ENCODE peak calls at places on chromosomes 2 and 18, in four cellular contexts. One of them, this sample, is unnamed.

GRCh38 chr2:128402921-128403670 is 84.4 kb upstream of the HS6ST1 start:
- DNase-seq in HepG2: no peak
- DNase-seq in GM12878: no peak
- DNase-seq in K562: no peak
- DNase-seq in this sample: no peak

GRCh38 chr2:231357931-231358330 is 37.6 kb upstream of the B3GNT7 start:
- DNase-seq in HepG2: no peak
- DNase-seq in GM12878: no peak
- DNase-seq in K562: peak
- DNase-seq in this sample: no peak

GRCh38 chr2:222448806-222449205 is 24.5 kb downstream of the SGPP2 start:
- DNase-seq in HepG2: no peak
- DNase-seq in GM12878: no peak
- DNase-seq in K562: no peak
- DNase-seq in this sample: no peak

GRCh38 chr2:60516383-60516811 is 37.1 kb downstream of the BCL11A start:
- DNase-seq in HepG2: no peak
- DNase-seq in GM12878: no peak
- DNase-seq in K562: no peak
- DNase-seq in this sample: peak

GRCh38 chr2:102848366-102848839 is 86.6 kb downstream of the TMEM182 start:
- DNase-seq in HepG2: peak
- DNase-seq in GM12878: no peak
- DNase-seq in K562: peak
- DNase-seq in this sample: peak

GRCh38 chr18:26495267-26495666 is 53.1 kb downstream of the KCTD1 start:
- DNase-seq in HepG2: no peak
- DNase-seq in GM12878: no peak
- DNase-seq in K562: no peak
- DNase-seq in this sample: no peak

GRCh38 chr2:142989276-142990204 is 112.1 kb downstream of the KYNU start:
- DNase-seq in HepG2: peak
- DNase-seq in GM12878: no peak
- DNase-seq in K562: no peak
- DNase-seq in this sample: peak

GRCh38 chr2:7452110-7452851 is 535.1 kb downstream of the RNF144A start:
- DNase-seq in HepG2: no peak
- DNase-seq in GM12878: no peak
- DNase-seq in K562: no peak
- DNase-seq in this sample: no peak

GRCh38 chr2:69615969-69616368 is 27.6 kb downstream of the AAK1 start:
- DNase-seq in HepG2: no peak
- DNase-seq in GM12878: no peak
- DNase-seq in K562: no peak
- DNase-seq in this sample: no peak

GRCh38 chr2:53234548-53234903 is 533.1 kb upstream of the CHAC2 start:
- DNase-seq in HepG2: no peak
- DNase-seq in GM12878: no peak
- DNase-seq in K562: no peak
- DNase-seq in this sample: no peak

GRCh38 chr2:20514596-20515269 is 67.9 kb downstream of the RHOB start:
- DNase-seq in HepG2: no peak
- DNase-seq in GM12878: no peak
- DNase-seq in K562: no peak
- DNase-seq in this sample: no peak

GRCh38 chr18:29164020-29164706 is 987.2 kb upstream of the CDH2 start:
- DNase-seq in HepG2: peak
- DNase-seq in GM12878: no peak
- DNase-seq in K562: no peak
- DNase-seq in this sample: peak

GRCh38 chr2:237980751-237981150 is 13.9 kb downstream of the UBE2F start:
- DNase-seq in HepG2: no peak
- DNase-seq in GM12878: no peak
- DNase-seq in K562: no peak
- DNase-seq in this sample: no peak

GRCh38 chr2:169853041-169853668 is 25.9 kb downstream of the UBR3 start:
- DNase-seq in HepG2: no peak
- DNase-seq in GM12878: no peak
- DNase-seq in K562: no peak
- DNase-seq in this sample: no peak

GRCh38 chr2:44351088-44351487 is 10.2 kb downstream of the PREPL start:
- DNase-seq in HepG2: no peak
- DNase-seq in GM12878: no peak
- DNase-seq in K562: no peak
- DNase-seq in this sample: no peak

GRCh38 chr18:58263055-58263732 is 219.2 kb downstream of the NEDD4L start:
- DNase-seq in HepG2: no peak
- DNase-seq in GM12878: no peak
- DNase-seq in K562: no peak
- DNase-seq in this sample: no peak
- TF ChIP-seq EP300 in HepG2: no peak
- TF ChIP-seq EP300 in GM12878: no peak
- TF ChIP-seq EP300 in K562: no peak
- TF ChIP-seq EP300 in this sample: no peak

GRCh38 chr2:159744363-159744762 is 32.1 kb downstream of the MARCHF7 start:
- DNase-seq in HepG2: no peak
- DNase-seq in GM12878: no peak
- DNase-seq in K562: no peak
- DNase-seq in this sample: no peak
- TF ChIP-seq MYC in HepG2: no peak
- TF ChIP-seq MYC in GM12878: no peak
- TF ChIP-seq MYC in K562: no peak
- TF ChIP-seq MYC in this sample: no peak

GRCh38 chr18:55780591-55781071 is 192.6 kb upstream of the TCF4 start:
- DNase-seq in HepG2: no peak
- DNase-seq in GM12878: no peak
- DNase-seq in K562: no peak
- DNase-seq in this sample: no peak

GRCh38 chr18:55781481-55781957 is 193.5 kb upstream of the TCF4 start:
- DNase-seq in HepG2: no peak
- DNase-seq in GM12878: no peak
- DNase-seq in K562: peak
- DNase-seq in this sample: peak

GRCh38 chr18:55779461-55779710 is 191.4 kb upstream of the TCF4 start:
- DNase-seq in HepG2: no peak
- DNase-seq in GM12878: no peak
- DNase-seq in K562: no peak
- DNase-seq in this sample: no peak

GRCh38 chr18:55778731-55779460 is 190.9 kb upstream of the TCF4 start:
- DNase-seq in HepG2: no peak
- DNase-seq in GM12878: no peak
- DNase-seq in K562: no peak
- DNase-seq in this sample: no peak

DNA sequence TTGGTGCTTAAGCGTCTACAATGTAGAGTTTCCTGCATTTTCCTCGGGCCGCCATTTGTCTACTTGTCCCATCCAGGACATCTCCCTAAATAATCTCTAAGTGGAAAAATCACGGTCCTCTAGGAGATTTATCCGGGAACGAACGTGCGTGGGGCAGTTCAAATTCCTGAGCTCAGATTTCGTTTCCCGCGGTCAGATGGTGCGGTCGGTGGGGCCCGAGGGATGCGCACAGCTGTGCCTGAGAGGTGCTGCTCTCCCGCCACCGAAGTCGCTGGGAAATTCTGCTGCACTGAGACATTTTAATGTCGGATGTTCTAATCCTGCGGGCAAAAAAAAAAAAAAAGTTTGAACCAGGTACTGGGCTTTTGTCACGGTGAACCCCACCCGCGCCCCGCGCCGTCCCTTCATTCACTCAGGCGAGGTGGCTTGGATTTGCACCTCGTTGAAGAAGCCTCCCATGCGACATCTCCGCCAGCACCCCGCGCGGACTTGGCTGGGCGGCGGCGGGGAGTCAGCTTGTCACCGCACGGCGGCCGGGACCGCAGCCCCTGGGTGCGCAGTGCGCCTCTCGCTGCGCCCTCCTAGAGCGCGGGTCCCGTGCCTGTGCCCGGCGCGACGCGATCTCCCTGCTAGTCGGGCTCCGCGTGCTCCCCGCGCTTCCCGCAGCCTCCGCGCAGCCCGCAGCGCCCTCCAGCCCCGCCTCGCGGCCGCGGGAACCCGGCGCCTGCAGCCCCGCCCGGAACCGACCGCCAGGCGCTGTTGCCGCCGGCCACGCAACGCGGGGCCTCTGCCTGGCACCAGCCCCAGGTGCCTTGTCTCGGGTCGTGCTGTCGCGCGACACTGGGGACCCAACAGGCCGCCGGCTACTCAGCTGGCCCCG is 192.0 kb upstream of the TCF4 start:
- DNase-seq in HepG2: no peak
- DNase-seq in GM12878: no peak
- DNase-seq in K562: peak
- DNase-seq in this sample: no peak
- TF ChIP-seq EP300 in HepG2: no peak
- TF ChIP-seq EP300 in GM12878: no peak
- TF ChIP-seq EP300 in K562: no peak
- TF ChIP-seq EP300 in this sample: no peak

GRCh38 chr18:63284173-63284765 is 35.3 kb downstream of the BCL2 start:
- DNase-seq in HepG2: no peak
- DNase-seq in GM12878: no peak
- DNase-seq in K562: no peak
- DNase-seq in this sample: no peak

GRCh38 chr18:63285332-63285731 is 34.2 kb downstream of the BCL2 start:
- DNase-seq in HepG2: no peak
- DNase-seq in GM12878: peak
- DNase-seq in K562: no peak
- DNase-seq in this sample: no peak

GRCh38 chr18:63286926-63287325 is 32.6 kb downstream of the BCL2 start:
- DNase-seq in HepG2: no peak
- DNase-seq in GM12878: no peak
- DNase-seq in K562: no peak
- DNase-seq in this sample: no peak

GRCh38 chr18:63283305-63283704 is 36.3 kb downstream of the BCL2 start:
- DNase-seq in HepG2: no peak
- DNase-seq in GM12878: no peak
- DNase-seq in K562: no peak
- DNase-seq in this sample: no peak

GRCh38 chr18:63284861-63285260 is 34.7 kb downstream of the BCL2 start:
- DNase-seq in HepG2: no peak
- DNase-seq in GM12878: no peak
- DNase-seq in K562: no peak
- DNase-seq in this sample: no peak
- TF ChIP-seq MYC in HepG2: no peak
- TF ChIP-seq MYC in GM12878: no peak
- TF ChIP-seq MYC in K562: no peak
- TF ChIP-seq MYC in this sample: no peak

DNA sequence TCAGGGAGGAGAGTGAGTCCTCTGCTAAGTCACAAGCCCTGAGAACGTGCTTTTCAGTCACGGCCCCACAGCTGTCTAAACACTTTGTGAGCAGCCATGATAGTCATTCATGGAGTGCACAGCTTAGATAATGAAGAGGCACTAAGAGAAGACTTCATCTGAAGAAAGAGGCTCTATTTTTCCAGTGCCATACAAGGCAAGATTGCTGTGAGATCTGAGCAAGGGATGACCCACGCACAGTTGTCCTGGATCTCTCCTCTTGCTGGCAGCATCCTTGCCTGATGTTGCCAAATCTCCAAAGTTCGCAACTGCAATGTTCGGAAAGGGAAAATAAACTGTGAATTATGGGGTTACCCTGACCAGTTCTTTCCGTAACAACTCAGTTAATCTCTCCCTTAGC is 418.7 kb downstream of the MEIS1 start:
- DNase-seq in HepG2: no peak
- DNase-seq in GM12878: no peak
- DNase-seq in K562: no peak
- DNase-seq in this sample: no peak
- TF ChIP-seq EP300 in HepG2: no peak
- TF ChIP-seq EP300 in GM12878: no peak
- TF ChIP-seq EP300 in K562: no peak
- TF ChIP-seq EP300 in this sample: no peak

GRCh38 chr18:37430346-37431076 is 135.1 kb downstream of the CELF4 start:
- DNase-seq in HepG2: no peak
- DNase-seq in GM12878: no peak
- DNase-seq in K562: peak
- DNase-seq in this sample: no peak

GRCh38 chr18:37435996-37436395 is 129.6 kb downstream of the CELF4 start:
- DNase-seq in HepG2: no peak
- DNase-seq in GM12878: no peak
- DNase-seq in K562: no peak
- DNase-seq in this sample: no peak

GRCh38 chr18:37435150-37435872 is 130.3 kb downstream of the CELF4 start:
- DNase-seq in HepG2: no peak
- DNase-seq in GM12878: no peak
- DNase-seq in K562: no peak
- DNase-seq in this sample: no peak

GRCh38 chr18:37432796-37433195 is 132.8 kb downstream of the CELF4 start:
- DNase-seq in HepG2: no peak
- DNase-seq in GM12878: no peak
- DNase-seq in K562: no peak
- DNase-seq in this sample: no peak

DNA sequence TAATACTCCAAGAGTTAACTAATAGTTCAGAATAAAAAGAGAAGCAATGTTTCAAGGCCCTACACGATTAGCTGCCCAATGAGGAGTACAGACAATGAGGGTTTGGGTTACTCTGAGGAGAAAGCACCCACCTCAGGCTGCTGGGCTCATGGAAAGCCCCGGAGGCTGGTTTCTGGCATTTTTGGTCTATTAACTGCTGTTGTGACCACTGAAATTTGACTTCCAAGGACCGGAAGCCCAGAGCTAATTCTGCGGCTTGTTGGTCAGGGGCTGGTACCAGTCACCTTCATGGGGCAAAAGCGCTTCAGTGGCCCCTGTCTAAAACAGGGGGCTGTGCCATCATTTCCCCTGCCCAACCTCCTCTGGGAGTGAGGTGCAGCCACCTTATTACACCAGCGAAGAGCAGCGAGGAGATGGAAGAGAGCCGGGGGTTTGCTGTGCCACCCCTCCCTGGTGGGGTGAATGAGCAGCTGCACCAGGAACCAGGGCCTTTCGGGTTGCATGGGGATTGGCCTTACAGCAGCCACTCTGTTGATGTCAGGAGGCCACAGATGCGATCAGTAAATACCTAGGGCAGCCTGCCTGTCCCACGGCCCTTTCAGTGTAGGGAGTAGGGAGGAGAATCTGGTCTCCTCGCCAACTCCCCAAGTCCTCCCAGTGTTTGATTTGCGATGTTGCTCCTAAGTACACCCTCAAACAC is 131.3 kb downstream of the CELF4 start:
- DNase-seq in HepG2: no peak
- DNase-seq in GM12878: peak
- DNase-seq in K562: no peak
- DNase-seq in this sample: no peak
- TF ChIP-seq MYC in HepG2: no peak
- TF ChIP-seq MYC in GM12878: no peak
- TF ChIP-seq MYC in K562: no peak
- TF ChIP-seq MYC in this sample: no peak

This sample was measured in A549.